ENCODE peak calls at places on chromosomes 13 and 19, in nine cellular contexts. S is MCF 10A, G is ascending aorta, M is A549, V is colonic mucosa, T is AG09309, R is nephron progenitor cell, H is cardiac fibroblast, E is lower leg skin. O is an unnamed sample.

GRCh38 chr19:35107541-35107939 is 8.1 kb upstream of the FXYD3 start:
- DNase-seq in S (peak), E (peak), V (peak), R (no peak), G (no peak), T (no peak), H (peak), M (peak), O (no peak)

GRCh38 chr19:6604906-6605305 is 14.0 kb upstream of the CD70 start:
- DNase-seq in G (no peak), V (no peak), S (no peak), H (no peak), T (no peak), R (no peak), M (no peak), E (no peak), O (no peak)

GRCh38 chr19:58261968-58262921 is 16.5 kb upstream of the ZNF8 start:
- DNase-seq in V (no peak), R (no peak), G (no peak), E (no peak), H (no peak), T (no peak), S (no peak), M (peak), O (no peak)

GRCh38 chr19:39582442-39582841 is 19.9 kb upstream of the LGALS13 start:
- DNase-seq in T (no peak), V (no peak), G (no peak), H (no peak), M (no peak), S (no peak), R (no peak), E (no peak), O (peak)

GRCh38 chr13:114078501-114079451 is 53.6 kb downstream of the RASA3 start:
- DNase-seq in H (peak), T (no peak), V (no peak), M (no peak), S (peak), G (no peak), E (no peak), R (no peak), O (no peak)

GRCh38 chr13:23703241-23703640 is 133.0 kb downstream of the TNFRSF19 start:
- DNase-seq in V (no peak), M (no peak), T (no peak), G (no peak), E (no peak), R (no peak), H (peak), S (no peak), O (no peak)

GRCh38 chr19:41324921-41325639 is 15.1 kb downstream of the CCDC97 start:
- DNase-seq in M (peak), S (peak), V (peak), G (peak), T (peak), R (peak), E (peak), H (peak), O (no peak)

GRCh38 chr19:54017266-54017665 is 25.8 kb downstream of the CACNG6 start:
- DNase-seq in H (peak), G (no peak), T (no peak), E (no peak), M (peak), R (no peak), S (no peak), V (no peak), O (no peak)

GRCh38 chr19:33666196-33666595 is 44.4 kb downstream of the CHST8 start:
- DNase-seq in G (no peak), R (no peak), V (no peak), E (no peak), H (no peak), M (no peak), T (no peak), S (no peak), O (no peak)

GRCh38 chr13:47621931-47622330 is 379.1 kb downstream of the SUCLA2 start:
- DNase-seq in G (no peak), T (no peak), M (no peak), S (peak), E (no peak), H (peak), V (no peak), R (no peak), O (no peak)

GRCh38 chr19:51783373-51783772 is 11.6 kb upstream of the FPR3 start:
- DNase-seq in V (no peak), M (peak), E (no peak), R (no peak), S (peak), G (no peak), H (peak), T (no peak), O (peak)

GRCh38 chr13:106151056-106151699 is 384.3 kb downstream of the EFNB2 start:
- DNase-seq in R (no peak), E (no peak), H (peak), M (peak), G (no peak), S (peak), T (peak), V (peak), O (no peak)

GRCh38 chr13:77338961-77339401 is 12.1 kb upstream of the MYCBP2 start:
- DNase-seq in H (no peak), T (no peak), E (no peak), R (no peak), S (no peak), G (no peak), M (no peak), V (no peak), O (no peak)

GRCh38 chr19:29690842-29691241 is 24.2 kb downstream of the C19orf12 start:
- DNase-seq in R (no peak), S (peak), G (no peak), M (peak), V (no peak), E (no peak), T (no peak), H (peak), O (peak)

GRCh38 chr13:32045537-32045936 is 14.0 kb downstream of the FRY start:
- DNase-seq in T (no peak), R (no peak), M (no peak), H (no peak), E (no peak), S (no peak), V (no peak), G (no peak), O (no peak)

GRCh38 chr13:23701646-23702045 is 131.4 kb downstream of the TNFRSF19 start:
- DNase-seq in S (no peak), G (no peak), R (no peak), V (no peak), M (no peak), E (no peak), H (peak), T (peak), O (no peak)

GRCh38 chr13:98143601-98144500 is 957 bp downstream of the FARP1 start:
- DNase-seq in M (no peak), R (peak), G (no peak), S (peak), T (peak), E (peak), V (peak), H (peak), O (no peak)

GRCh38 chr19:17052439-17052838 is 22.8 kb downstream of the HAUS8 start:
- DNase-seq in V (peak), R (peak), G (no peak), H (peak), E (no peak), M (peak), S (peak), T (peak), O (peak)

GRCh38 chr13:100396771-100397170 is 191.8 kb downstream of the GGACT start:
- DNase-seq in H (no peak), M (no peak), T (no peak), V (no peak), S (no peak), E (no peak), G (no peak), R (no peak), O (no peak)

GRCh38 chr13:110617326-110618072 is 2.2 kb downstream of the NAXD start:
- DNase-seq in V (peak), R (no peak), M (no peak), T (no peak), S (peak), G (no peak), E (no peak), H (peak), O (no peak)

GRCh38 chr13:61286148-61286745 is 129.4 kb downstream of the PCDH20 start:
- DNase-seq in H (no peak), R (no peak), E (no peak), V (no peak), T (no peak), S (peak), M (peak), G (no peak), O (peak)

GRCh38 chr13:27381601-27382000 is 42.8 kb upstream of the GTF3A start:
- DNase-seq in E (no peak), T (no peak), H (no peak), V (no peak), S (no peak), M (no peak), R (peak), G (no peak), O (no peak)

GRCh38 chr19:4795400-4795799 is 3.9 kb downstream of the FEM1A start:
- DNase-seq in M (no peak), T (no peak), R (no peak), G (no peak), S (peak), V (no peak), H (no peak), E (no peak), O (no peak)

GRCh38 chr19:44774614-44775013 is 3.1 kb upstream of the CBLC start:
- DNase-seq in T (no peak), E (no peak), M (no peak), H (no peak), R (no peak), V (no peak), G (no peak), S (no peak), O (no peak)

GRCh38 chr19:8141726-8142524 is 7.5 kb downstream of the FBN3 start:
- DNase-seq in G (no peak), R (no peak), S (no peak), E (no peak), M (no peak), H (no peak), T (no peak), V (no peak), O (no peak)

GRCh38 chr19:1355974-1356865 is 27.5 kb upstream of the NDUFS7 start:
- DNase-seq in R (no peak), E (no peak), T (no peak), V (peak), M (no peak), S (no peak), H (peak), G (no peak), O (no peak)

GRCh38 chr19:3238066-3238561 is 13.7 kb downstream of the CELF5 start:
- DNase-seq in T (no peak), G (no peak), S (no peak), V (no peak), H (no peak), M (no peak), E (no peak), R (no peak), O (no peak)

GRCh38 chr19:1244693-1245451 is 3.3 kb downstream of the ATP5F1D start:
- DNase-seq in R (no peak), M (no peak), T (no peak), V (peak), S (peak), E (peak), G (no peak), H (no peak), O (no peak)

GRCh38 chr19:52170863-52171320 is 529 bp downstream of the ZNF836 start:
- DNase-seq in M (no peak), G (no peak), H (peak), R (peak), T (no peak), V (peak), S (peak), E (no peak), O (no peak)

GRCh38 chr19:38095411-38096308 is 128.4 kb downstream of the DPF1 start:
- DNase-seq in H (peak), T (peak), S (peak), V (peak), E (peak), G (peak), R (peak), M (peak), O (peak)

GRCh38 chr19:33675501-33676124 is 53.9 kb downstream of the CHST8 start:
- DNase-seq in E (no peak), G (no peak), S (no peak), M (no peak), T (no peak), R (no peak), V (no peak), H (no peak), O (no peak)

GRCh38 chr19:2806736-2807378 is 12.8 kb upstream of the ZNF554 start:
- DNase-seq in T (no peak), M (no peak), S (no peak), H (no peak), E (no peak), R (no peak), V (no peak), G (no peak), O (no peak)

GRCh38 chr19:1438035-1438932 is at the start of gene RPS15:
- DNase-seq in H (peak), M (peak), E (peak), V (peak), G (peak), T (peak), R (peak), S (peak), O (peak)

GRCh38 chr19:46133777-46134231 is 9.3 kb upstream of the IGFL3 start:
- DNase-seq in E (no peak), R (no peak), V (no peak), M (no peak), S (no peak), G (no peak), T (no peak), H (no peak), O (no peak)
- TF ChIP-seq CTCF in E (no peak), R (no peak), V (no peak), M (no peak), S (no peak), G (no peak), T (no peak), H (no peak), O (no peak)

GRCh38 chr19:55111238-55111831 is 6.1 kb downstream of the PPP1R12C start:
- DNase-seq in M (no peak), E (no peak), H (no peak), S (no peak), V (no peak), R (no peak), G (no peak), T (no peak), O (no peak)

GRCh38 chr19:55112246-55112780 is 5.1 kb downstream of the PPP1R12C start:
- DNase-seq in E (no peak), T (no peak), S (no peak), G (no peak), V (no peak), R (no peak), M (no peak), H (no peak), O (no peak)

GRCh38 chr19:55113570-55114039 is 3.8 kb downstream of the PPP1R12C start:
- DNase-seq in M (peak), E (peak), V (peak), H (peak), T (peak), S (no peak), R (peak), G (peak), O (no peak)

GRCh38 chr19:55114566-55115145 is 2.8 kb downstream of the PPP1R12C start:
- DNase-seq in E (no peak), H (no peak), R (no peak), M (no peak), T (no peak), S (no peak), G (no peak), V (no peak), O (no peak)

GRCh38 chr19:55112781-55113569 is 4.5 kb downstream of the PPP1R12C start:
- DNase-seq in G (no peak), H (no peak), V (no peak), M (no peak), S (no peak), E (no peak), T (no peak), R (no peak), O (no peak)
- TF ChIP-seq CTCF in G (no peak), H (no peak), V (no peak), M (no peak), S (no peak), E (no peak), T (no peak), R (no peak), O (no peak)

GRCh38 chr19:42325896-42326771 is 699 bp downstream of the MEGF8 start:
- DNase-seq in V (peak), G (no peak), T (no peak), E (no peak), M (no peak), H (no peak), S (no peak), R (peak), O (peak)
- TF ChIP-seq CTCF in V (no peak), G (no peak), T (peak), E (no peak), M (peak), H (no peak), S (peak), R (peak), O (no peak)

DNA sequence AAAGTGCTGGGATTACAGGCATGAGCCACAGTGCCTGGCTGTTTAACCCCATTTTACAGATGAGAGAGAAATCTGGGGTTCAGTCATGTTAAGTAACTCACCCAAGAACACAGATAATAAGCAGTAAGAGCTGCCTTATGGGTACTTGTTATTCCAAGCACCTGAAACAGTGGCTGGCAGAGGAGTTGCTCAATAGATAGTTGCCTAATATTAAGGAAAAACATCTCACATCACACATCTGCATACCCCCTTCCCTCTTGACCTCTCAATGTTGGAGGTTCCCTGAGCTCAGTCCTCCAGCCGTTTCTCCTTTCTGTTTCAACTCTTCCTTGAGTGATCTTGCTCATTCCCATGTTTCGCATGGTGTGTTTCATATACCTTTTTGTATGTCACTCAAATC is 401.9 kb downstream of the KLF12 start:
- DNase-seq in V (no peak), T (no peak), G (no peak), E (no peak), R (no peak), S (peak), M (no peak), H (no peak), O (no peak)
- TF ChIP-seq CTCF in V (no peak), T (no peak), G (no peak), E (no peak), R (no peak), S (no peak), M (no peak), H (no peak), O (no peak)

DNA sequence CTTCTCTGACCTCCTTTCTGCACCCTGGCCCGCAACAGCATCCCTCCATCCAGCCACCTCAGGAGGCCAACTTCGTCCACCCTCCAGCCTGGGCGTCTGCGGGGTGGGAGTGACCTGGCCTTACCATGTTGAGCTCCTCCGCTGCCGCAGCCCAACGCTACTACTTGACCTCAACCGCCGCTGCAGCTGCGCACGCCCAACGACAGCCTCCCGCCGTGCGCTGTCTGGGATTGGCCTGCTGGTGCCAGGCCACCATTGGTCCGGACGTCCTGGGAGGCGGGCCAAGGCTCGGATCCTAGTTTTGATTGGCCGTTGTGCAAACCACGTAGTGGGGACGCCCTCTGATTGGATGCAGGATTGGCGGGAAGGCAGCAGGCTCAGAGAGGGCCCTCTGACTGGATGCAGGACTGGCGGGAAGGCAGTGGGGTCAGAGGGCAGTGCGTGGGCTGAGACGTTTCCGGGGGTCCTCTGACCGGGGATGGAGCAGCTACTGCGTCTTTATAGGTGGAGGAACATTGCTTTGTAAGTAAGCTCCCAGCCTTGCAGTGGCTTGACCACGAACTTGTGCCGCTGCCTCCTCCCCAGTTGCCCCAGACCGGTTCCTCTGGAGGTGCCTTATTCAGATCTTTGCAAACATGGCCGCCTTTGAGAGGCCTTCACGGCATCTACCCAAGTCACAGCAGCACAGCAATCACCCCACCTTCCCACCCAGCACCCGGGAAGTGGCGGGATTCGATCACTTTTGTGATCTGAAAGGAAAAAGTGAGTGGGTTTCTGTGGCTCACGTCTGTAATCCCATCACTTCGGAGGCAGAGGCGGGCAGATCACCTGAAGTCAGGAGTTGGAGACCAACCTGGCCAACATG is at the start of gene TUBA3C:
- DNase-seq in T (no peak), S (no peak), R (no peak), E (peak), V (peak), M (no peak), H (no peak), G (no peak), O (no peak)
- TF ChIP-seq CTCF in T (no peak), S (no peak), R (no peak), E (no peak), V (no peak), M (no peak), H (no peak), G (no peak), O (no peak)

GRCh38 chr19:12513531-12514061 is 29.0 kb upstream of the ZNF709 start:
- DNase-seq in H (no peak), V (no peak), G (no peak), S (no peak), T (no peak), M (no peak), E (no peak), R (no peak), O (no peak)
- TF ChIP-seq CTCF in H (no peak), V (no peak), G (no peak), S (no peak), T (no peak), M (no peak), E (no peak), R (no peak), O (peak)

DNA sequence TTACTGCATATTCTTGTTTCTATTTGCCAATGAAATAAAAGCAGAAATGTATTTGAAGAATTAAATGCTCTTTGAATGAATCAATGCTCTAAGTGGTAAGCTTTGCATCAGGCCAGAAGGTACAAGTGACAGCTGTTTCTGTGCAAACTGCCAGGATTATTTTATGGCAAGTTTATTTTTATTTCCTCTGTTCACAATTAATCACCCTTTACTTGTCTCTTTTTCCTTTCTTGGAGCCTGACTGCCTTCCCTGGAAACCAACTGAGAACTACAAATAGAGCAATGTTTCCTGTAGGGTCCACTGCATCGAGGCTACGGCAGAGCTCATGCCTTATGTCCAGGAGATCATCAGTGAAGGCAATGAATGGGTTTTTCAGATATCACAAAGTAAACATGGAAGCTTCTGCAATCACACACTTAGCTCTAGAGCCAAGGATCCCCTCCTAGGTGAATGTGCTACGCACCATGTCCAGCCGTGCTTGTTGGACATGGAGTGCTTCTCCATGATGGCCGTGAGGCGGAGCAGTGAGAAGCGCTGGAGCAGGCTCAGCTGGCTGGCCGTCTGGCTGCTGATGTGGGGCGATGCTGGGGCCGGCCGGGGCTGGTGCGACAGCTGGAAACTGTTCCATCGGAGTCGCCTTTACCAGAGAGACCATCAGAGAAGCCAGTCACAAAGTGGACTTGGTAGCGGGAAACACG is 110.8 kb downstream of the KL start:
- DNase-seq in E (no peak), T (no peak), R (no peak), S (no peak), G (no peak), M (no peak), V (no peak), H (peak), O (no peak)
- TF ChIP-seq CTCF in E (no peak), T (no peak), R (no peak), S (no peak), G (peak), M (no peak), V (no peak), H (peak), O (no peak)

O was measured in activated CD8-positive, alpha-beta T cell treated with anti-CD3 and anti-CD28 coated beads for 36 hours.